ENCODE peak calls at places on chromosomes 5 and 9, in six cellular contexts. C, D, B, K, U and Z are unnamed samples.

GRCh38 chr9:109477269-109478203 is 20.6 kb downstream of the PTPN3 start:
- DNase-seq in D (no peak), C (no peak), U (no peak), B (no peak), K (peak; percentile 99), Z (no peak)

GRCh38 chr5:6578676-6579343 is 54.0 kb downstream of the NSUN2 start:
- DNase-seq in B (peak; percentile 38), U (no peak), D (peak; percentile 51), K (no peak), C (no peak), Z (no peak)

GRCh38 chr5:773517-774264 is 10.8 kb downstream of the ZDHHC11B start:
- DNase-seq in D (no peak), B (no peak), U (no peak), K (no peak), C (no peak), Z (no peak)

GRCh38 chr5:115186794-115187193 is 17.1 kb upstream of the TRIM36 start:
- DNase-seq in U (no peak), C (no peak), B (no peak), K (no peak), D (no peak), Z (no peak)

GRCh38 chr9:130741831-130742449 is 48.4 kb downstream of the EXOSC2 start:
- DNase-seq in K (peak; percentile 58), D (peak; percentile 39), U (peak; percentile 22), C (no peak), B (no peak), Z (no peak)

GRCh38 chr9:72526901-72527800 is 5.7 kb downstream of the TMC1 start:
- DNase-seq in D (peak; percentile 91), B (peak; percentile 78), C (peak; percentile 57), U (peak; percentile 94), K (peak; percentile 97), Z (peak; percentile 18)

GRCh38 chr9:126225611-126226609 is 100.7 kb upstream of the MVB12B start:
- DNase-seq in K (no peak), C (no peak), B (no peak), D (no peak), U (no peak), Z (no peak)

GRCh38 chr5:143262393-143263174 is 140.9 kb downstream of the NR3C1 start:
- DNase-seq in U (peak; percentile 89), C (no peak), D (peak; percentile 93), K (peak; percentile 45), B (no peak), Z (peak; percentile 33)

GRCh38 chr9:124594673-124595072 is 87.5 kb upstream of the NR5A1 start:
- DNase-seq in D (peak; percentile 7), B (no peak), K (no peak), U (peak; percentile 40), C (no peak), Z (no peak)

GRCh38 chr9:35771524-35771923 is 17.4 kb upstream of the MSMP start:
- DNase-seq in B (no peak), U (peak; percentile 63), K (no peak), C (no peak), D (peak; percentile 48), Z (no peak)

GRCh38 chr9:88387733-88388202 is 476 bp upstream of the SPIN1 start:
- DNase-seq in D (peak; percentile 57), B (peak; percentile 68), U (peak; percentile 65), K (peak; percentile 59), C (no peak), Z (no peak)

GRCh38 chr9:109166771-109167601 is at the start of gene FRRS1L:
- DNase-seq in D (no peak), K (no peak), U (peak; percentile 16), B (no peak), C (no peak), Z (no peak)

GRCh38 chr9:131982102-131982501 is 97.6 kb downstream of the MED27 start:
- DNase-seq in D (no peak), C (no peak), B (no peak), K (no peak), U (no peak), Z (no peak)

GRCh38 chr9:131312822-131313770 is 23.6 kb downstream of the PLPP7 start:
- DNase-seq in B (no peak), D (no peak), K (peak; percentile 75), U (no peak), C (no peak), Z (no peak)

GRCh38 chr9:93003552-93004407 is 54.7 kb upstream of the SUSD3 start:
- DNase-seq in D (peak; percentile 43), U (peak; percentile 60), B (no peak), K (peak; percentile 58), C (no peak), Z (peak; percentile 16)

GRCh38 chr5:61048534-61048933 is 103.5 kb downstream of the NDUFAF2 start:
- DNase-seq in B (no peak), D (peak; percentile 57), K (peak; percentile 87), U (peak; percentile 30), C (no peak), Z (no peak)

GRCh38 chr9:35114921-35115341 is 731 bp downstream of the ATOSB start:
- DNase-seq in K (no peak), C (peak; percentile 46), U (peak; percentile 42), B (peak; percentile 80), D (peak; percentile 35), Z (peak; percentile 36)

DNA sequence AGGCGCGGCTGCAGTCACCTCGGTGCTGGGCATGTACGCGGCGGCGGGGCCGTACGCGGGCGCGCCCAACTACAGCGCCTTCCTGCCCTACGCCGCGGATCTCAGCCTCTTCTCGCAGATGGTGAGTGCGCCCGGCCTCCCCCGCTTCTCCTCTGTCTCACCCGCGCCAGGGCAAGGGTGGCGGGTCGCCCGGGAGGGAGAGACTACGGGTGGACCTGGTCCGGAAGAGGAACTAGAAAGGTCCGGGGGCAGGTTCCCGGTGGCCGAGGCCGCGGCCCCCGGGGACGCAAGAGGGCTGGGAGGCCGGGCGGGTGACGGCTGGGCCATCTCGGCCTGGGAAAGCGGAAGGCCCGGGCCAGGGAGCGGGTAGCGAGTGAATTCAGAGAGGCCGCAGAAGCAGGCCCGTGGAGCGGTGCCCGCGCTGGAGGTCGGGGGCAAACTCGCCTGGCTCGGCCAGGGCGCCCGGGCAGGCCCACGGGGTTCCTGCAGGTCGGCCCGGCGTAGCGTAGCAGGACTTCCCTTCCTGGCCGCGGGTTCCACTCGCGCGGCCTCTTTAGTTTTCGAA is 711 bp downstream of the IRX1 start:
- DNase-seq in U (no peak), D (peak; percentile 18), B (no peak), C (no peak), K (no peak), Z (no peak)
- H3K4me3 ChIP-seq in U (peak overlapping the region; percentile 65), D (peak overlapping the region; percentile 63), B (peak overlapping the region; percentile 6), C (no peak overlapping the region), K (no peak overlapping the region), Z (no peak overlapping the region)

GRCh38 chr5:42745426-42745825 is 11.2 kb upstream of the CCDC152 start:
- DNase-seq in U (peak; percentile 43), D (peak; percentile 9), B (no peak), C (no peak), K (no peak), Z (no peak)
- TF ChIP-seq CTCF in U (peak; percentile 60), D (peak; percentile 51), B (peak; percentile 29), C (no peak), K (peak; percentile 69), Z (peak; percentile 50)

DNA sequence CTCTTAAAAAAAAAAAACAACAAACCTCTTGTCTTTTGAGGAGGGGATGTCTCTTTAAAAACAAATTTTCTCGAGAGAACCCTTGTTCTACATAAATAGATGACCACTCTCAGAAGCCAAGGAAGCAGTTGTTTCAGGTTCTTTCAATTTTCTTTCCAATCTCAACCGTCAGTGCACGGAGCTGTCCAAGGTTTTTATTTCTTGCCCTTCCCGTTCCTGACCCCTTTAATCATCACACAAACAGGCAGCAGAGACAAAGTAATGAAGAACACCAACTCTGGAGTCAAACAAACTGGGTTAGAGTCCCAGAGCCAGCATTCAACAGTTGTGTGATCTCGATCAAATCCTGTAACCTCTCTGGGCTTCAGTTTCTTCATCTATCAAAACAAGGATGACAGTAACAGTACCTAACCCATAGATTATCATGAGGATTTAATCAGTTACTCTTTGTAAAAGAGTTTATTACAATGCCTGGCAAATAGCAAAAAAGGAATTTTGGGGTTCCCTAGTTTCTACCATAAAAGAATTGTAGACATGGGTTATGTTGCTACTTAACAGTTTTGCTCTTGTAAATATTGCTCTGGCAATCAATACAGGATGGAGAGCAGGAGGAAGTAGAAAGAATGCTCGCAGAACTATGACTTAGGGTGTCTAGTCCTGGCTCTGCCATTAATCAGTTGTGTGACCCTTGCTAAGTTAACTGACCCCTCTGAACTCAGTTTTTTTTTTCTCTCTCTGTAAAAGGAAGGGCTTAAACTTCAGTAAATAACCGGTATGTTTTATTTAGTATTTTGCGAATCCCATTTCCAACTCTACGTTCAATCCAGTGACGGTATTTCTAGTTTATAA is 1.0 kb upstream of the NIM1K start:
- DNase-seq in C (no peak), B (no peak), U (peak; percentile 60), K (no peak), D (peak; percentile 53), Z (no peak)
- H3K4me3 ChIP-seq in C (peak overlapping the region; percentile 71), B (no peak overlapping the region), U (no peak overlapping the region), K (no peak overlapping the region), D (no peak overlapping the region), Z (no peak overlapping the region)

GRCh38 chr5:167970002-167970401 is 321.4 kb upstream of the WWC1 start:
- DNase-seq in K (peak; percentile 26), B (no peak), U (peak; percentile 32), C (no peak), D (no peak), Z (no peak)
- TF ChIP-seq CTCF in K (no peak), B (no peak), U (no peak), C (no peak), D (no peak), Z (no peak)

GRCh38 chr5:156934450-156935211 is 28.4 kb downstream of the TIMD4 start:
- DNase-seq in B (no peak), K (no peak), C (no peak), U (peak; percentile 2), D (no peak), Z (no peak)
- H3K4me3 ChIP-seq in B (no peak overlapping the region), K (no peak overlapping the region), C (no peak overlapping the region), U (no peak overlapping the region), D (no peak overlapping the region), Z (no peak overlapping the region)